ENCODE peak calls at places on chromosomes 6 and 20, in four cellular contexts. Z, X, R and P are unnamed samples.

GRCh38 chr6:130132286-130132701 is 90.5 kb downstream of the SAMD3 start:
- DNase-seq in Z (no peak), X (no peak), R (no peak), P (no peak)

GRCh38 chr6:150719861-150720260 is 120.2 kb downstream of the PLEKHG1 start:
- DNase-seq in Z (no peak), X (no peak), R (no peak), P (no peak)

GRCh38 chr20:49486064-49486463 is 3.6 kb upstream of the KCNB1 start:
- DNase-seq in Z (no peak), X (no peak), R (no peak), P (no peak)

GRCh38 chr6:43952746-43953145 is 174.5 kb downstream of the MRPL14 start:
- DNase-seq in Z (no peak), X (no peak), R (peak), P (no peak)

GRCh38 chr20:39044501-39044900 is 82.4 kb downstream of the DHX35 start:
- DNase-seq in Z (no peak), X (no peak), R (no peak), P (no peak)

GRCh38 chr6:474454-475185 is 83.1 kb downstream of the IRF4 start:
- DNase-seq in Z (peak), X (peak), R (no peak), P (peak)

GRCh38 chr6:11601776-11602605 is 64.4 kb downstream of the TMEM170B start:
- DNase-seq in Z (no peak), X (no peak), R (no peak), P (no peak)

GRCh38 chr6:26234421-26235239 is 130.4 kb upstream of the BTN3A2 start:
- DNase-seq in Z (peak), X (peak), R (no peak), P (peak)

GRCh38 chr6:26309731-26310142 is 55.3 kb upstream of the BTN3A2 start:
- DNase-seq in Z (no peak), X (peak), R (no peak), P (peak)

GRCh38 chr6:144190051-144190450 is 39.7 kb downstream of the STX11 start:
- DNase-seq in Z (no peak), X (no peak), R (no peak), P (no peak)